ENCODE peak calls at places on chromosomes 4 and X, in nine cellular contexts. One of them, this sample, is unnamed.

GRCh38 chr4:168831919-168832745 is 177.9 kb downstream of the CBR4 start:
- DNase-seq in neural crest cell: peak
- DNase-seq in SW 1271: peak
- DNase-seq in ELR: peak
- DNase-seq in GM23338: peak
- DNase-seq in RPMI7951: peak
- DNase-seq in ovary: peak
- DNase-seq in NCI-H1417: peak
- DNase-seq in GM19239: peak
- DNase-seq in this sample: peak

GRCh38 chrX:115606861-115607260 is 45.9 kb downstream of the PLS3 start:
- DNase-seq in neural crest cell: no peak
- DNase-seq in SW 1271: no peak
- DNase-seq in ELR: no peak
- DNase-seq in GM23338: no peak
- DNase-seq in RPMI7951: no peak
- DNase-seq in ovary: no peak
- DNase-seq in NCI-H1417: no peak
- DNase-seq in GM19239: no peak
- DNase-seq in this sample: no peak

GRCh38 chrX:149473966-149474365 is 31.1 kb downstream of the IDS start:
- DNase-seq in neural crest cell: no peak
- DNase-seq in SW 1271: no peak
- DNase-seq in ELR: no peak
- DNase-seq in GM23338: no peak
- DNase-seq in RPMI7951: no peak
- DNase-seq in ovary: no peak
- DNase-seq in NCI-H1417: no peak
- DNase-seq in GM19239: no peak
- DNase-seq in this sample: no peak

GRCh38 chr4:38819569-38819968 is 15.0 kb upstream of the TLR1 start:
- DNase-seq in neural crest cell: no peak
- DNase-seq in SW 1271: no peak
- DNase-seq in ELR: peak
- DNase-seq in GM23338: no peak
- DNase-seq in RPMI7951: peak
- DNase-seq in ovary: no peak
- DNase-seq in NCI-H1417: no peak
- DNase-seq in GM19239: no peak
- DNase-seq in this sample: no peak

GRCh38 chr4:180635276-180635675 is 1607.9 kb upstream of the TENM3 start:
- DNase-seq in neural crest cell: no peak
- DNase-seq in SW 1271: no peak
- DNase-seq in ELR: peak
- DNase-seq in GM23338: no peak
- DNase-seq in RPMI7951: no peak
- DNase-seq in ovary: no peak
- DNase-seq in NCI-H1417: no peak
- DNase-seq in GM19239: no peak
- DNase-seq in this sample: peak

GRCh38 chrX:15977644-15978043 is 123.0 kb upstream of the AP1S2 start:
- DNase-seq in neural crest cell: no peak
- DNase-seq in SW 1271: no peak
- DNase-seq in ELR: no peak
- DNase-seq in GM23338: no peak
- DNase-seq in RPMI7951: no peak
- DNase-seq in ovary: no peak
- DNase-seq in NCI-H1417: peak
- DNase-seq in GM19239: no peak
- DNase-seq in this sample: no peak

GRCh38 chr4:107183155-107183774 is 147.2 kb upstream of the DKK2 start:
- DNase-seq in neural crest cell: peak
- DNase-seq in SW 1271: peak
- DNase-seq in ELR: peak
- DNase-seq in GM23338: peak
- DNase-seq in RPMI7951: peak
- DNase-seq in ovary: peak
- DNase-seq in NCI-H1417: peak
- DNase-seq in GM19239: peak
- DNase-seq in this sample: peak

GRCh38 chrX:136627381-136627780 is 20.6 kb upstream of the CD40LG start:
- DNase-seq in neural crest cell: no peak
- DNase-seq in SW 1271: no peak
- DNase-seq in ELR: no peak
- DNase-seq in GM23338: no peak
- DNase-seq in RPMI7951: no peak
- DNase-seq in ovary: no peak
- DNase-seq in NCI-H1417: no peak
- DNase-seq in GM19239: no peak
- DNase-seq in this sample: no peak

GRCh38 chr4:107669068-107669467 is 51.0 kb downstream of the PAPSS1 start:
- DNase-seq in neural crest cell: no peak
- DNase-seq in SW 1271: no peak
- DNase-seq in ELR: no peak
- DNase-seq in GM23338: no peak
- DNase-seq in RPMI7951: no peak
- DNase-seq in ovary: no peak
- DNase-seq in NCI-H1417: no peak
- DNase-seq in GM19239: no peak
- DNase-seq in this sample: no peak